ENCODE peak calls at places on chromosomes 4 and X, in four cellular contexts. One of them, this sample, is unnamed.

GRCh38 chr4:121885115-121885514 is 14.8 kb upstream of the BBS7 start:
- DNase-seq in K562: no peak
- DNase-seq in endothelial cell of umbilical vein: no peak
- DNase-seq in A549: no peak
- DNase-seq in this sample: peak

GRCh38 chr4:125762537-125762936 is 447.8 kb downstream of the FAT4 start:
- DNase-seq in K562: peak
- DNase-seq in endothelial cell of umbilical vein: no peak
- DNase-seq in A549: no peak
- DNase-seq in this sample: no peak

GRCh38 chr4:129903861-129904260 is 807.9 kb downstream of the C4orf33 start:
- DNase-seq in K562: no peak
- DNase-seq in endothelial cell of umbilical vein: no peak
- DNase-seq in A549: no peak
- DNase-seq in this sample: no peak

GRCh38 chr4:60934896-60935295 is 265.2 kb upstream of the ADGRL3 start:
- DNase-seq in K562: no peak
- DNase-seq in endothelial cell of umbilical vein: no peak
- DNase-seq in A549: no peak
- DNase-seq in this sample: no peak

GRCh38 chr4:144202091-144202490 is 61.6 kb upstream of the GYPA start:
- DNase-seq in K562: no peak
- DNase-seq in endothelial cell of umbilical vein: no peak
- DNase-seq in A549: no peak
- DNase-seq in this sample: no peak

GRCh38 chr4:68416591-68416990 is 30.7 kb upstream of the TMPRSS11E start:
- DNase-seq in K562: no peak
- DNase-seq in endothelial cell of umbilical vein: no peak
- DNase-seq in A549: no peak
- DNase-seq in this sample: no peak

GRCh38 chr4:94548571-94548970 is 96.8 kb downstream of the PDLIM5 start:
- DNase-seq in K562: peak
- DNase-seq in endothelial cell of umbilical vein: peak
- DNase-seq in A549: peak
- DNase-seq in this sample: peak

GRCh38 chr4:56078866-56079265 is 130.1 kb downstream of the CEP135 start:
- DNase-seq in K562: no peak
- DNase-seq in endothelial cell of umbilical vein: no peak
- DNase-seq in A549: no peak
- DNase-seq in this sample: no peak

GRCh38 chr4:46908148-46908547 is 897 bp downstream of the COX7B2 start:
- DNase-seq in K562: no peak
- DNase-seq in endothelial cell of umbilical vein: no peak
- DNase-seq in A549: no peak
- DNase-seq in this sample: no peak

GRCh38 chrX:109732319-109732779 is 708 bp downstream of the ACSL4 start:
- DNase-seq in K562: peak
- DNase-seq in endothelial cell of umbilical vein: peak
- DNase-seq in A549: peak
- DNase-seq in this sample: peak

GRCh38 chrX:100649550-100650356 is 5.8 kb downstream of the SRPX2 start:
- DNase-seq in K562: no peak
- DNase-seq in endothelial cell of umbilical vein: peak
- DNase-seq in A549: no peak
- DNase-seq in this sample: peak

GRCh38 chr4:8854866-8855265 is 16.8 kb downstream of the HMX1 start:
- DNase-seq in K562: no peak
- DNase-seq in endothelial cell of umbilical vein: no peak
- DNase-seq in A549: no peak
- DNase-seq in this sample: peak

GRCh38 chrX:20742106-20742505 is 475.4 kb upstream of the RPS6KA3 start:
- DNase-seq in K562: no peak
- DNase-seq in endothelial cell of umbilical vein: no peak
- DNase-seq in A549: no peak
- DNase-seq in this sample: no peak

GRCh38 chr4:37279894-37280592 is 35.5 kb downstream of the NWD2 start:
- DNase-seq in K562: no peak
- DNase-seq in endothelial cell of umbilical vein: no peak
- DNase-seq in A549: no peak
- DNase-seq in this sample: no peak

DNA sequence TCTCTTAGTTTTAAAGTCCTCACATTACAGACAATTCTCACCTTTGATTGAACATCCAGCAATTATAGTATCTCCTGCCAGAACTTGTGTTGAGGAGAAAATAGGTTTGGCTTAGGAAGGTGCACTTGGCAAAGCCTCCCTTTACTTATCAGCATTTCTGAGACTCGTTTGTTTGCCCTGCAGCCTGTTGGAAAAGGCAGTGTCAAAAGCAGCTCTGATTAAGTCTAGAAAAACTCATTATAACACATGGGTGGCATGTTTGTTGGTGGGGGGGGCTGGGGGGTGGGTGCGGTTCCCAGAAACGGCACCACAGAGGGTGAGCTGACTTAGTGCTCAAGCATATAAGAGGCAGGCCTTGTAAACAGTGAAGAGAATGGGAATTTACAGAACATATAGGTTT is 21.7 kb upstream of the PUDP start:
- DNase-seq in K562: no peak
- DNase-seq in endothelial cell of umbilical vein: no peak
- DNase-seq in A549: no peak
- DNase-seq in this sample: no peak
- TF ChIP-seq CTCF in K562: no peak
- TF ChIP-seq CTCF in endothelial cell of umbilical vein: no peak
- TF ChIP-seq CTCF in A549: no peak
- TF ChIP-seq CTCF in this sample: no peak

GRCh38 chr4:96652158-96652557 is 812.3 kb downstream of the PDHA2 start:
- DNase-seq in K562: no peak
- DNase-seq in endothelial cell of umbilical vein: no peak
- DNase-seq in A549: no peak
- DNase-seq in this sample: no peak
- TF ChIP-seq MYC in K562: no peak
- TF ChIP-seq MYC in endothelial cell of umbilical vein: no peak
- TF ChIP-seq MYC in A549: no peak
- TF ChIP-seq MYC in this sample: no peak

GRCh38 chr4:134650461-134650860 is 448.9 kb upstream of the PABPC4L start:
- DNase-seq in K562: no peak
- DNase-seq in endothelial cell of umbilical vein: peak
- DNase-seq in A549: no peak
- DNase-seq in this sample: no peak
- TF ChIP-seq CTCF in K562: no peak
- TF ChIP-seq CTCF in endothelial cell of umbilical vein: no peak
- TF ChIP-seq CTCF in A549: no peak
- TF ChIP-seq CTCF in this sample: no peak

DNA sequence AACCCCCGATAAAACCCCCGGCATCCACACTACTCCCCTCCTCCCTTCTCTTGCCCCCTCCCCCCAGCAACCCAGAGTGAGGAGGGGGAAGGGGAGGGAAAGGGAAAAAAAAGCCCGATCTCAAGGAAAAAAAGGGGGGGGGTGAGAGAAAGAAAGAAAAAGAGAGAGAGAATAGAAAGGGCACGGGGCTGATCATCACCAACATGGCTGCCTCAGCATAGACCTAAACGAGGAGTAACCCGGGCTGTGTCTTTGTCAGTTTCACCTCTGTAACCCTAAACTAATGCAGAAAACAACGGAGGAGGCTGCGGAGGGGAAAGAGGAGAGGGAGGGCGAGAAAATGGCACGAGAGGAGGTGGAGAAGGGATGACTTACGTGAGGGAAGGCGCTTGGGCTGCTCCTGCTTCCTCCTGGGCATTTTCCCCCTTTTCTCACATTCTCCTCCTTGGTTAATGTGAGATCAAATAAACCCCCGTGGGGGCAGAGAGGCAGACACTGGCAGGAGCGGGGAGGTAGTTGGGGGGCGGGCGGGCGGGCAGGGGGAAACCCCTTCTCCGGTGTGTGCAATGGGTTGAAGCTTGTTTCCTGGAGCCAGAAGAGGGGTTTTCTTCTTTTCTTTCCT is 522 bp downstream of the ZNF827 start:
- DNase-seq in K562: no peak
- DNase-seq in endothelial cell of umbilical vein: peak
- DNase-seq in A549: no peak
- DNase-seq in this sample: peak
- TF ChIP-seq MYC in K562: no peak
- TF ChIP-seq MYC in endothelial cell of umbilical vein: no peak
- TF ChIP-seq MYC in A549: no peak
- TF ChIP-seq MYC in this sample: no peak

DNA sequence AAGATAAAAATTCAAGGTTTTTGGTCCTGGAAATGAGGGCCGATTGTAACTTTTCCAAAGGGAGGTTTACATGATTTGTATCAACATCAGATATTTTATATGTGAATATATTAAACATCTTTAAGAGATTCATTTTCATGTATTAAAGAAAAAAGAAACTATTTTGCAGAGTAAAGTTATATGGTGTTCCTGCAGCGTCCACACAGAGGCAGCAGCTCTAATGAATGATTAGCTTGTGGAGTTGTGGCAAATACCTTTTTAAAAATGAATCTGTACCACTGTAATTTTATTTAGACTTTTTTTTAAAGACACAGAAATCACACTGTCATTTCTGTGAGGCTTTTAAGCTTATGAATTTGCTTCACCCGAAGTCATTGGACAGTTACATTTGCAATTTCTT is 25.6 kb upstream of the FHDC1 start:
- DNase-seq in K562: no peak
- DNase-seq in endothelial cell of umbilical vein: no peak
- DNase-seq in A549: no peak
- DNase-seq in this sample: no peak
- TF ChIP-seq CTCF in K562: no peak
- TF ChIP-seq CTCF in endothelial cell of umbilical vein: no peak
- TF ChIP-seq CTCF in A549: no peak
- TF ChIP-seq CTCF in this sample: no peak

GRCh38 chr4:140757220-140757607 is 1.0 kb upstream of the TBC1D9 start:
- DNase-seq in K562: no peak
- DNase-seq in endothelial cell of umbilical vein: no peak
- DNase-seq in A549: no peak
- DNase-seq in this sample: no peak
- TF ChIP-seq MYC in K562: no peak
- TF ChIP-seq MYC in endothelial cell of umbilical vein: no peak
- TF ChIP-seq MYC in A549: no peak
- TF ChIP-seq MYC in this sample: no peak

DNA sequence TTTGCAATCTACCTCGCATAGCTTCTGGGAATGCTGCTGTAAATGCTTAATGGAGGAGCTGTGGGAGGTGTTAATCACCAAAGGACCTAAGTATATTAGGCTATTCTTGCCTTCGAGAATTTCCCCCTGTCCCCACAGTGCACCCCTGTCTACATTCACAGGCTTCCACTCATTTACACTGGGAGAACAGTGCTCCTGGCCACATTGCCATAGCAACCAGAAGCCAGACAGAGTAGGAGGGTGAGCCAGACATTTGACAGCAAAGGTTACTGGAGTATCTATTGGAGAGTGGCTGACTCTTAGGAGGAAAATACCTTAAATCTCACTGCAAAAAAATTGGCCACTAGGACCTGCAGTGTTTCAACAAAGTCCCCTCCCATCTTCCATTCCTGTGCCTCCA is 185.9 kb upstream of the PBDC1 start:
- DNase-seq in K562: no peak
- DNase-seq in endothelial cell of umbilical vein: no peak
- DNase-seq in A549: no peak
- DNase-seq in this sample: no peak
- TF ChIP-seq CTCF in K562: no peak
- TF ChIP-seq CTCF in endothelial cell of umbilical vein: no peak
- TF ChIP-seq CTCF in A549: no peak
- TF ChIP-seq CTCF in this sample: no peak

GRCh38 chr4:12242354-12242753 is 813.7 kb upstream of the HS3ST1 start:
- DNase-seq in K562: no peak
- DNase-seq in endothelial cell of umbilical vein: no peak
- DNase-seq in A549: no peak
- DNase-seq in this sample: no peak

GRCh38 chr4:12244949-12245348 is 816.3 kb upstream of the HS3ST1 start:
- DNase-seq in K562: no peak
- DNase-seq in endothelial cell of umbilical vein: no peak
- DNase-seq in A549: no peak
- DNase-seq in this sample: no peak

GRCh38 chr4:12239897-12240636 is 811.4 kb upstream of the HS3ST1 start:
- DNase-seq in K562: no peak
- DNase-seq in endothelial cell of umbilical vein: no peak
- DNase-seq in A549: no peak
- DNase-seq in this sample: no peak
- TF ChIP-seq MYC in K562: no peak
- TF ChIP-seq MYC in endothelial cell of umbilical vein: no peak
- TF ChIP-seq MYC in A549: no peak
- TF ChIP-seq MYC in this sample: no peak

DNA sequence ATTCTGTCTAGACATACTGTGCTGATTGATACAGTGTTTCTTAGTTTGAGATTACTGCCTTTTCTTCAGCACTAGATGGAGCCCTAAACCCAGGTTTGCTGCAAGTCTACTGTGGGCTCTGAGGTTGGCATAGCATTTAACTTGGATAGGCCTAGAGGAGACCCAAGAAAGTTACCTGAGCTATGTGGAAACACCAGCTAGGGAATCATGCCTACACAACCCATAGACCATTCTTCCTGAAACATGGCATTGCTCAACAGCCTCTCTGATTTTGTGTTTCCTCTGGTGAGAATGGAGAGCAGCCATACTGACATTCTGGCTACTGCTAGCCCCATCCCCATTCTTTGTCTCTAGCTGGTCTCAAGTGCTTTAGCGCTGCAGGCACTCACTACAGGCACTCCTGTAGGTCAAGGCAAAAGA is 287.7 kb upstream of the PCDH18 start:
- DNase-seq in K562: peak
- DNase-seq in endothelial cell of umbilical vein: peak
- DNase-seq in A549: peak
- DNase-seq in this sample: peak
- TF ChIP-seq CTCF in K562: peak
- TF ChIP-seq CTCF in endothelial cell of umbilical vein: peak
- TF ChIP-seq CTCF in A549: peak
- TF ChIP-seq CTCF in this sample: peak